ENCODE peak calls at places on chromosome 9, in five cellular contexts. L is endothelial cell, V is choroid plexus epithelial cell, F is tibial nerve, H is HFFc6. A is an unnamed sample.

GRCh38 chr9:37574996-37575395 is 1.2 kb downstream of the FBXO10 start:
- DNase-seq in L (no peak), V (peak), F (no peak), H (no peak), A (no peak)

GRCh38 chr9:128276574-128277270 is 646 bp downstream of the SWI5 start:
- DNase-seq in L (peak), V (peak), F (peak), H (peak), A (no peak)

GRCh38 chr9:121945849-121946248 is 147.3 kb downstream of the TTLL11 start:
- DNase-seq in L (no peak), V (no peak), F (no peak), H (peak), A (no peak)

GRCh38 chr9:4548796-4549725 is 58.8 kb downstream of the SLC1A1 start:
- DNase-seq in L (peak), V (no peak), F (no peak), H (peak), A (no peak)

GRCh38 chr9:127193483-127193882 is 71.0 kb upstream of the ANGPTL2 start:
- DNase-seq in L (no peak), V (no peak), F (no peak), H (no peak), A (no peak)

GRCh38 chr9:132350861-132351315 is 3.9 kb downstream of the SETX start:
- DNase-seq in L (no peak), V (peak), F (no peak), H (no peak), A (no peak)

GRCh38 chr9:115106642-115107041 is 11.3 kb downstream of the TNC start:
- DNase-seq in L (no peak), V (no peak), F (no peak), H (peak), A (no peak)

GRCh38 chr9:130172161-130172857 is at the start of gene NCS1:
- DNase-seq in L (peak), V (peak), F (peak), H (peak), A (peak)

GRCh38 chr9:88310310-88310980 is 77.8 kb upstream of the SPIN1 start:
- DNase-seq in L (peak), V (peak), F (no peak), H (no peak), A (no peak)

GRCh38 chr9:18490591-18491370 is 16.8 kb downstream of the ADAMTSL1 start:
- DNase-seq in L (no peak), V (peak), F (peak), H (peak), A (no peak)

GRCh38 chr9:129336130-129336528 is 158.1 kb upstream of the IER5L start:
- DNase-seq in L (no peak), V (peak), F (no peak), H (no peak), A (no peak)

GRCh38 chr9:4092793-4093709 is 206.8 kb downstream of the GLIS3 start:
- DNase-seq in L (no peak), V (no peak), F (no peak), H (no peak), A (no peak)

GRCh38 chr9:134951461-134951860 is 33.7 kb upstream of the FCN1 start:
- DNase-seq in L (no peak), V (no peak), F (no peak), H (no peak), A (no peak)

GRCh38 chr9:99253134-99253533 is 31.1 kb downstream of the SEC61B start:
- DNase-seq in L (no peak), V (no peak), F (no peak), H (no peak), A (no peak)

GRCh38 chr9:98356953-98357352 is 101.5 kb upstream of the TBC1D2 start:
- DNase-seq in L (no peak), V (peak), F (no peak), H (peak), A (no peak)

GRCh38 chr9:89448381-89448780 is 49.5 kb downstream of the SEMA4D start:
- DNase-seq in L (no peak), V (no peak), F (no peak), H (no peak), A (no peak)

GRCh38 chr9:133937120-133937519 is 55.0 kb downstream of the VAV2 start:
- DNase-seq in L (no peak), V (no peak), F (no peak), H (no peak), A (no peak)
- TF ChIP-seq CTCF in L (no peak), V (no peak), F (no peak), H (no peak), A (no peak)

GRCh38 chr9:120877276-120878034 is 467 bp upstream of the PHF19 start:
- DNase-seq in L (peak), V (peak), F (peak), H (peak), A (no peak)
- TF ChIP-seq CTCF in L (no peak), V (no peak), F (no peak), H (no peak), A (peak)

DNA sequence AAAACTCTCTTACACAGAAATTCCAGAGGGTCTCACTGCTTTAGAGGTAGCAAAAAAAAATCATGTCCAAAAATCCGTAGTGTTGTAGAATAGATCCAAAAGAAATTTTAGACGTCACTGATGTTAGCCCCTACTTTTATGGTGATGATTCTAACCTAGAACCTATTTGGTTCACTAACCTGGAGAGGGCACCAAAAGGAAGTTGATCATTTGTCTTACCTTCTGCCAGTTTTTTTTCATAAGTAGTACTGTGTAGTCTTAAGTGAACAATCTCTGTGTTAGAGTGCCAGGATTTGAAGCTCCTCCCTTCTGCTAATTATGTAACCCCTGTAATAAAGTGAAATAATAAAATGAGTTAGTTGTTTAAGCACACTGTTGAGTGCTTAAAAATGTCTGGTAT is 215.2 kb downstream of the SMARCA2 start:
- DNase-seq in L (no peak), V (no peak), F (no peak), H (no peak), A (no peak)
- TF ChIP-seq CTCF in L (no peak), V (no peak), F (no peak), H (peak), A (no peak)

GRCh38 chr9:15182003-15182695 is 124.9 kb downstream of the TTC39B start:
- DNase-seq in L (no peak), V (no peak), F (no peak), H (no peak), A (no peak)
- TF ChIP-seq CTCF in L (no peak), V (no peak), F (no peak), H (no peak), A (no peak)

GRCh38 chr9:16869140-16869903 is 1.1 kb downstream of the BNC2 start:
- DNase-seq in L (no peak), V (peak), F (peak), H (no peak), A (no peak)

GRCh38 chr9:16871358-16872151 is 1.1 kb upstream of the BNC2 start:
- DNase-seq in L (peak), V (peak), F (peak), H (peak), A (no peak)

GRCh38 chr9:16868706-16869105 is 1.8 kb downstream of the BNC2 start:
- DNase-seq in L (no peak), V (peak), F (no peak), H (no peak), A (no peak)

GRCh38 chr9:16870606-16871357 is at the start of gene BNC2:
- DNase-seq in L (peak), V (peak), F (peak), H (peak), A (no peak)

DNA sequence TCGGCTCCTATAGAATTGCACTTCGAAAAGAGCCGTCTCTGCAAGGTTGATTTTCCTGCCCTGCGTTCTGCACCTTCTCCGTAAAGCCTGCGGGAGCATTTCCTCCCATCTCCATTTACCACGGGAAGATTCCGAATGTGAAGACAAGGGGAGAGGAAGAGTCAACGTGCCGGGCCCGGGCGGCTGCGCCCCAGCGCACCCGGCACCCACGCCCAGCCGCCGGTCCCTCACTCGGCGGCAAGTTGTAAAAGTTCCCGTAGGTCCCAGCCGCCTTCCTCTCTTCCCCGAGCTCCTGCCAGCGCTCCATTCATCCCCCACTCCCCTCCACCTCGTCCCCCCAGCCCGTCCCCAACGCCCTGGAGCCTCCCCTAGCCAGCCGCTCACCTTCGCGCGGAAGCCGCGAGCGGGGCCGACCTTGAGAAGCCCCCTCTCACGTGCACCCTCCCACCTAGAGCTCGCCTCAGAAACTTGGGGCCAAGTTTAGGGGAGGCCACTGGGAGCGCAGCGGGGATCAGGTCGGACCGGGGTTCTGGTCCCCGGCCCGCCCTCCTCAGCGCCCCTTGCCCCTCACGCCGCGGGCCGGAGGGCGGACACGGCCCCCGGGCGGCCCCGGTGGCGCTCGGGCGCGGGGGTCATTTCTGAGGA is 387 bp downstream of the BNC2 start:
- DNase-seq in L (no peak), V (peak), F (no peak), H (no peak), A (no peak)
- TF ChIP-seq CTCF in L (no peak), V (no peak), F (no peak), H (peak), A (no peak)

GRCh38 chr9:136942881-136943230 is 1.7 kb downstream of the FBXW5 start:
- DNase-seq in L (no peak), V (no peak), F (no peak), H (no peak), A (no peak)

GRCh38 chr9:136944519-136945332 is at the start of the genes C8G and FBXW5:
- DNase-seq in L (peak), V (peak), F (peak), H (peak), A (peak)

GRCh38 chr9:136943291-136944093 is 1.0 kb downstream of the FBXW5 start:
- DNase-seq in L (peak), V (peak), F (no peak), H (peak), A (no peak)

GRCh38 chr9:136945333-136946227 is 537 bp downstream of the C8G start:
- DNase-seq in L (no peak), V (no peak), F (no peak), H (no peak), A (no peak)

GRCh38 chr9:136944094-136944518 is 432 bp downstream of the FBXW5 start:
- DNase-seq in L (no peak), V (peak), F (no peak), H (peak), A (no peak)
- TF ChIP-seq CTCF in L (no peak), V (no peak), F (no peak), H (no peak), A (no peak)

GRCh38 chr9:70392189-70392588 is 22.3 kb downstream of the KLF9 start:
- DNase-seq in L (no peak), V (no peak), F (no peak), H (no peak), A (no peak)
- TF ChIP-seq CTCF in L (no peak), V (peak), F (no peak), H (peak), A (peak)